ENCODE peak calls at places on chromosomes 11 and 22, in seven cellular contexts. P is left ventricle myocardium inferior; K is omental fat pad; Q is GM13977; C is progenitor cell of endocrine pancreas; R is CD4-positive, alpha-beta T cell; D is fibroblast of villous mesenchyme. G is an unnamed sample.

GRCh38 chr11:41836426-41836825 is 377.0 kb upstream of the LRRC4C start:
- DNase-seq in P (no peak), K (no peak), Q (no peak), C (no peak), R (no peak), D (no peak), G (no peak)

GRCh38 chr22:48490513-48491411 is 1336.9 kb downstream of the BRD1 start:
- DNase-seq in P (no peak), K (no peak), Q (peak), C (no peak), R (no peak), D (no peak), G (peak)

GRCh38 chr11:8369592-8370205 is 106.0 kb upstream of the LMO1 start:
- DNase-seq in P (no peak), K (no peak), Q (no peak), C (no peak), R (no peak), D (no peak), G (no peak)

GRCh38 chr11:62149986-62150886 is 26.4 kb downstream of the INCENP start:
- DNase-seq in P (no peak), K (no peak), Q (no peak), C (no peak), R (no peak), D (no peak), G (peak)

GRCh38 chr11:20621679-20622078 is 22.3 kb downstream of the SLC6A5 start:
- DNase-seq in P (no peak), K (no peak), Q (no peak), C (no peak), R (no peak), D (no peak), G (no peak)

GRCh38 chr11:111006207-111006606 is 239.3 kb upstream of the POU2AF2 start:
- DNase-seq in P (no peak), K (no peak), Q (no peak), C (no peak), R (no peak), D (no peak), G (no peak)

GRCh38 chr22:47495102-47495501 is 732.7 kb downstream of the TBC1D22A start:
- DNase-seq in P (no peak), K (no peak), Q (no peak), C (no peak), R (no peak), D (no peak), G (no peak)

GRCh38 chr11:105269862-105270261 is 130.3 kb upstream of the CARD18 start:
- DNase-seq in P (no peak), K (no peak), Q (no peak), C (no peak), R (no peak), D (no peak), G (no peak)

GRCh38 chr11:66868726-66869291 is 11.9 kb downstream of the LRFN4 start:
- DNase-seq in P (no peak), K (no peak), Q (peak), C (peak), R (peak), D (no peak), G (no peak)

GRCh38 chr22:30182365-30182764 is 64.2 kb downstream of the LIF start:
- DNase-seq in P (no peak), K (no peak), Q (no peak), C (no peak), R (no peak), D (no peak), G (no peak)

GRCh38 chr22:19631899-19632670 is 82.2 kb upstream of the SEPTIN5 start:
- DNase-seq in P (no peak), K (no peak), Q (no peak), C (no peak), R (no peak), D (peak), G (no peak)

GRCh38 chr11:15038963-15039362 is 34.4 kb upstream of the CALCB start:
- DNase-seq in P (no peak), K (no peak), Q (no peak), C (no peak), R (no peak), D (peak), G (no peak)

GRCh38 chr11:69317401-69318092 is 23.6 kb downstream of the MYEOV start:
- DNase-seq in P (no peak), K (no peak), Q (no peak), C (no peak), R (no peak), D (peak), G (no peak)

GRCh38 chr11:36081274-36081945 is 137.5 kb downstream of the LDLRAD3 start:
- DNase-seq in P (no peak), K (no peak), Q (no peak), C (no peak), R (no peak), D (no peak), G (no peak)

GRCh38 chr11:3105791-3106735 is 48.8 kb upstream of the CARS1 start:
- DNase-seq in P (no peak), K (peak), Q (no peak), C (peak), R (no peak), D (no peak), G (peak)

GRCh38 chr11:24412722-24413121 is 84.1 kb upstream of the LUZP2 start:
- DNase-seq in P (no peak), K (no peak), Q (no peak), C (no peak), R (no peak), D (no peak), G (no peak)

GRCh38 chr22:36613958-36614357 is 85.0 kb upstream of the EIF3D start:
- DNase-seq in P (no peak), K (no peak), Q (no peak), C (no peak), R (no peak), D (peak), G (no peak)

GRCh38 chr11:29282088-29282487 is 734.7 kb downstream of the KCNA4 start:
- DNase-seq in P (no peak), K (no peak), Q (no peak), C (no peak), R (no peak), D (peak), G (no peak)

GRCh38 chr11:78943841-78944240 is 369.2 kb upstream of the NARS2 start:
- DNase-seq in P (no peak), K (no peak), Q (no peak), C (no peak), R (no peak), D (no peak), G (no peak)

DNA sequence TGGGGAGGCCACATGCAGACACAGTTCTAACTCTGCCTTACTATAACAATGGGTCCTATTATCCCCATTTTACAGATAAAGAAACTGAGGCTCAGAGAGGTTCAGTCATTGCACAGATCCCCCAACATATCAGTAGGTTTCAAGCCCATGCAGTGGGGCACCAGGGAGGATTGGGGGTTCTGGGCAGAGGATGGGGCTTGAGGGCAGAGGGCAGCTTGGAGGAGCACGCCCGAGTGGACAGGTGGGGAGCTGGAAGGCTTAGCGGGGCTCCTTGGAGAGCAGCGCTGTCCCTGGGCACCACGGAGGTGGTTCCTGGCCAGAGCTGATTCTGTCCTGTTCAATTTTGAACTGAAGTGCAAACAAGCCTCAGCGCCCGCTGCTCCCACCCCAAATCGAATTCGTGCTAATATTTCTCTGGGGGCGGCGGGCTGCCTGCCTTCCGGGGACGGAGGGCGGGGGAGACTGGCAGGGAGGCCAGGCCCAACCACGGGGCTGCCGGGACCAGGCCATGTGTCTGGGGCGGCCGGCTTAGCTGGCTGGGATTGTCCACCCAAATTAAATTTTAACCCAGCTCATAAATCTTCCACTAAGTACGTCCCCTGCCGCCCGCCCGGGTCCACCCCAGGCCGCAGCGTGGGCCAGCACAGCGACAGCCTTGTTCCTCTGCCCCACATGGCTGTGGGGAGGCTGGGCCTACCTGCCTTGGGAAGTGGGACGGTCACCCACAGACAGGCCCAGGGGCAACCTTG is 49.4 kb downstream of the FLRT1 start:
- DNase-seq in P (no peak), K (no peak), Q (no peak), C (peak), R (no peak), D (no peak), G (no peak)
- TF ChIP-seq CTCF in P (no peak), K (no peak), Q (no peak), C (no peak), R (no peak), D (no peak), G (no peak)

GRCh38 chr11:86636275-86636674 is 36.1 kb downstream of the ME3 start:
- DNase-seq in P (no peak), K (no peak), Q (no peak), C (no peak), R (no peak), D (peak), G (no peak)

GRCh38 chr11:86627776-86628455 is 44.5 kb downstream of the ME3 start:
- DNase-seq in P (peak), K (no peak), Q (no peak), C (no peak), R (no peak), D (no peak), G (no peak)

GRCh38 chr11:86629070-86629706 is 43.2 kb downstream of the ME3 start:
- DNase-seq in P (no peak), K (no peak), Q (no peak), C (no peak), R (no peak), D (peak), G (no peak)

GRCh38 chr11:86637976-86638375 is 34.4 kb downstream of the ME3 start:
- DNase-seq in P (no peak), K (no peak), Q (no peak), C (no peak), R (no peak), D (peak), G (no peak)

GRCh38 chr11:86632499-86633269 is 39.7 kb downstream of the ME3 start:
- DNase-seq in P (no peak), K (no peak), Q (no peak), C (no peak), R (no peak), D (peak), G (no peak)
- TF ChIP-seq CTCF in P (peak), K (no peak), Q (no peak), C (no peak), R (no peak), D (peak), G (no peak)

GRCh38 chr11:76558891-76559290 is 111.7 kb downstream of the LRRC32 start:
- DNase-seq in P (no peak), K (no peak), Q (no peak), C (no peak), R (no peak), D (no peak), G (no peak)

GRCh38 chr11:76557466-76557865 is 112.6 kb downstream of the EMSY start:
- DNase-seq in P (no peak), K (no peak), Q (no peak), C (no peak), R (no peak), D (no peak), G (no peak)

GRCh38 chr11:76561245-76561644 is 109.3 kb downstream of the LRRC32 start:
- DNase-seq in P (no peak), K (no peak), Q (no peak), C (no peak), R (no peak), D (no peak), G (no peak)

GRCh38 chr11:76560219-76560618 is 110.3 kb downstream of the LRRC32 start:
- DNase-seq in P (no peak), K (no peak), Q (no peak), C (no peak), R (peak), D (no peak), G (no peak)

GRCh38 chr11:76558473-76558872 is 112.1 kb downstream of the LRRC32 start:
- DNase-seq in P (no peak), K (no peak), Q (no peak), C (no peak), R (no peak), D (no peak), G (no peak)
- TF ChIP-seq CTCF in P (no peak), K (no peak), Q (no peak), C (no peak), R (no peak), D (no peak), G (no peak)

DNA sequence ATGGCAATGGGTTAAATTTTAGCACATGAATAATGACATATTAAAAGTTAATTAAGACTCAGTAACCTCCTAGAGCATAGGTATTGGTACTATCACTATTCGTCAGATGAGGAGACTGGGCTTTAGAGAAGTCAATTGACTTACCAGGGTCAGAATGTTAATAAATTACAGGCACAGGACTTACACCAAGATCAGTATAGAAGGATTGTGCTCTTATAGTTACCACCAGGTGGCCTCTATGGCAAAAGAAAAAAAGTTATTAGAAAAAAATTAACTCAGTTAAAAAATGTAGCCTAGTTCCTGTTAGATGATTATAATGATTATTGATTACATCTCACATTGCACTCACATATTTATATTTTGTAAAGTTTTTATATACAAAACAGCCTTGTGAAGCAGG is 1163.7 kb downstream of the FAM181B start:
- DNase-seq in P (no peak), K (no peak), Q (no peak), C (no peak), R (no peak), D (no peak), G (no peak)
- TF ChIP-seq CTCF in P (no peak), K (no peak), Q (no peak), C (peak), R (no peak), D (no peak), G (peak)

DNA sequence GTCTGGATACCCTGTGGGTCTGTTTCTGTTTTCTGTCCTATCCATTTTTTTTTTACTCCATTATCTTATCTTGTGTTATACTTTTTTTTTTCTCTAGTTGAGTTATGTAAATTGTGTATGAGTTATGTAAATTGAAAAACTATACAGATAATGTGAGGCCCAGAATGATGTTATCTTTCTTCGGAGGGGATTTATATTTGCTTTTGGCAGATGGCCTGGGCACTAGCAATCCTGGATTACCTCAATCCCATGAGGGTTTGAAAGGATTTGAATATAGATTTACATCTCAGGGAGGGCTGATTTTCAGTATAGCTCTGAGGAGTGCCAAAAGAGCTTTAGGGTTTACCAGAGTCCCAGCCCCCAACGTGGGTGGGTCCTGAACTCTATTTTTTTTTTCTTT is 71.0 kb downstream of the CSTPP1 start:
- DNase-seq in P (no peak), K (no peak), Q (no peak), C (no peak), R (no peak), D (peak), G (no peak)
- TF ChIP-seq CTCF in P (no peak), K (no peak), Q (no peak), C (no peak), R (no peak), D (no peak), G (no peak)

GRCh38 chr11:65473275-65473860 is 25.5 kb upstream of the MALAT1 start:
- DNase-seq in P (no peak), K (no peak), Q (no peak), C (no peak), R (no peak), D (no peak), G (no peak)

GRCh38 chr11:65471410-65471762 is 27.5 kb upstream of the MALAT1 start:
- DNase-seq in P (peak), K (no peak), Q (peak), C (peak), R (no peak), D (peak), G (no peak)

GRCh38 chr11:65470433-65470832 is 28.4 kb upstream of the MALAT1 start:
- DNase-seq in P (no peak), K (no peak), Q (no peak), C (no peak), R (no peak), D (peak), G (no peak)

DNA sequence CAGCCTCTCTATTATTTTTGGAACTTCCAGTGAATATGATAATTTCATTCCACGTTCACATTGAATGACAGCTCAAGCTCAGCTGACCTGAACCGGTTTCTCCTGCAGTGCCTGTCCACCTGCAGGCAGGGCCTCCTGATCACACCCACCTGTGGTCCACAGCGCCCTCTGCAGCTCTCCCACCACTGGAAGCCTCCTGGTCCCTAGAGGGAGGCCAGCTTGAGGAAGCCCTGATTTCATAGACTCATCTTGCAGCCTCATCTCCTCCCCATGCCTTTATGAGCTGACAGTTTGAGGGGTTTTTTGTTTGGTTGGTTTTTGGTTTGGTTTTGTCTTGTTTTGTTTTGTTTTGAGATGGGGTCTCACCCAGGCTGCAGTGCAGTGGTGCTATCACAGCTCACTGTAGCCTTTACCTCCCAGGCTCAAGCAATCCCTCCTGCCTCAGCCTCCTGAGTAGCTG is 29.9 kb upstream of the MALAT1 start:
- DNase-seq in P (peak), K (no peak), Q (peak), C (peak), R (peak), D (peak), G (no peak)
- TF ChIP-seq CTCF in P (peak), K (no peak), Q (peak), C (peak), R (peak), D (peak), G (peak)

GRCh38 chr11:57641011-57641410 is 8.7 kb downstream of the YPEL4 start:
- DNase-seq in P (no peak), K (no peak), Q (peak), C (no peak), R (no peak), D (peak), G (no peak)
- TF ChIP-seq CTCF in P (no peak), K (no peak), Q (peak), C (peak), R (no peak), D (peak), G (peak)

DNA sequence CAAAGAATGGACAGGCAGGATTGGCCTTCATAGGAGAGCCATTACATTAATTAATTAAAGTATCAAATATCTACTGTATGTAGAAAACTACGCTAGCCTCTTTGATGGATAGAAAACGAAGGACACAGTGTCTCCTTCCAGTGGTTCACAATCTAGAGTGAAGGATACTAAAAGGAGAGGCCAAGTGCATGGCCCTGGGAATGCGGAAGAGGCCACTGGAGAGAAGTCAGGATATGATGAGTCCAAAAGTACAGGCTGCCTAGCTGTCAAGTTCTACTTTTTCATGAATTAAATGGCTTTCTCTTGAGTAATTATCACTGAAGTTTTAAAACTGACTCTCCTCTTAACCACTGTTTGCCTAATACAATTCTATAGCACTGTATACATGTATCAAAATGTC is 41.9 kb downstream of the ATG16L2 start:
- DNase-seq in P (no peak), K (no peak), Q (no peak), C (no peak), R (no peak), D (no peak), G (no peak)
- TF ChIP-seq CTCF in P (no peak), K (no peak), Q (no peak), C (no peak), R (no peak), D (no peak), G (no peak)